ENCODE peak calls at places on chromosomes 13 and 19, in seven cellular contexts. K is prostate gland, R is GM23338, Y is lung, W is LNCaP clone FGC, J is astrocyte, F is astrocyte of the cerebellum. O is an unnamed sample.

GRCh38 chr13:92896842-92897241 is 329.8 kb upstream of the GPC6 start:
- DNase-seq in K (no peak), R (peak), Y (no peak), W (peak), J (peak), F (peak), O (peak)

GRCh38 chr13:74087304-74087703 is 46.9 kb downstream of the KLF12 start:
- DNase-seq in K (no peak), R (no peak), Y (no peak), W (no peak), J (no peak), F (no peak), O (no peak)

GRCh38 chr13:29594310-29594709 is 1.2 kb downstream of the SLC7A1 start:
- DNase-seq in K (peak), R (peak), Y (no peak), W (peak), J (peak), F (no peak), O (peak)

GRCh38 chr19:19223060-19223459 is 11.3 kb downstream of the NCAN start:
- DNase-seq in K (no peak), R (no peak), Y (no peak), W (no peak), J (no peak), F (no peak), O (no peak)

GRCh38 chr13:40485611-40486517 is 180.6 kb downstream of the FOXO1 start:
- DNase-seq in K (no peak), R (no peak), Y (no peak), W (no peak), J (no peak), F (no peak), O (no peak)

GRCh38 chr19:17966115-17966455 is 822 bp upstream of the KCNN1 start:
- DNase-seq in K (no peak), R (no peak), Y (no peak), W (no peak), J (no peak), F (no peak), O (no peak)

GRCh38 chr13:104837756-104838155 is 1697.7 kb downstream of the EFNB2 start:
- DNase-seq in K (no peak), R (no peak), Y (no peak), W (no peak), J (no peak), F (no peak), O (no peak)

GRCh38 chr13:28658539-28658795 is 463 bp upstream of the POMP start:
- DNase-seq in K (no peak), R (no peak), Y (no peak), W (no peak), J (no peak), F (no peak), O (no peak)

GRCh38 chr13:30708541-30708940 is 26.8 kb upstream of the ALOX5AP start:
- DNase-seq in K (no peak), R (no peak), Y (no peak), W (no peak), J (peak), F (no peak), O (peak)

GRCh38 chr13:39317284-39317683 is 279.0 kb downstream of the NHLRC3 start:
- DNase-seq in K (no peak), R (no peak), Y (no peak), W (no peak), J (peak), F (peak), O (peak)

GRCh38 chr13:111042661-111043226 is 72.4 kb upstream of the ARHGEF7 start:
- DNase-seq in K (no peak), R (no peak), Y (peak), W (no peak), J (no peak), F (no peak), O (no peak)

GRCh38 chr19:18021121-18021755 is 13.3 kb downstream of the ARRDC2 start:
- DNase-seq in K (peak), R (no peak), Y (peak), W (no peak), J (peak), F (peak), O (peak)

GRCh38 chr13:40974460-40975407 is 44.4 kb downstream of the ELF1 start:
- DNase-seq in K (no peak), R (peak), Y (no peak), W (peak), J (peak), F (no peak), O (peak)

GRCh38 chr19:48607359-48607755 is 815 bp downstream of the SPACA4 start:
- DNase-seq in K (no peak), R (no peak), Y (no peak), W (no peak), J (no peak), F (no peak), O (no peak)

GRCh38 chr13:33191425-33192221 is 93.9 kb downstream of the STARD13 start:
- DNase-seq in K (no peak), R (no peak), Y (no peak), W (no peak), J (peak), F (peak), O (no peak)

GRCh38 chr19:13938361-13939027 is at the start of gene PODNL1:
- DNase-seq in K (no peak), R (peak), Y (peak), W (no peak), J (peak), F (peak), O (peak)

GRCh38 chr13:33260168-33261098 is 25.1 kb downstream of the STARD13 start:
- DNase-seq in K (no peak), R (no peak), Y (no peak), W (no peak), J (no peak), F (no peak), O (no peak)

GRCh38 chr19:32146664-32147063 is 198.7 kb upstream of the ZNF507 start:
- DNase-seq in K (no peak), R (no peak), Y (no peak), W (no peak), J (no peak), F (no peak), O (no peak)

GRCh38 chr13:78228940-78229339 is 310.3 kb upstream of the EDNRB start:
- DNase-seq in K (no peak), R (no peak), Y (no peak), W (no peak), J (peak), F (peak), O (no peak)

GRCh38 chr13:23212621-23213020 is 31.8 kb downstream of the SGCG start:
- DNase-seq in K (no peak), R (peak), Y (no peak), W (peak), J (peak), F (peak), O (peak)

GRCh38 chr19:37932985-37933953 is 26.3 kb downstream of the SIPA1L3 start:
- DNase-seq in K (no peak), R (no peak), Y (no peak), W (no peak), J (peak), F (no peak), O (peak)
- H3K4me3 ChIP-seq in K (peak), R (peak), Y (no peak), W (peak), J (no peak), F (no peak), O (no peak)

DNA sequence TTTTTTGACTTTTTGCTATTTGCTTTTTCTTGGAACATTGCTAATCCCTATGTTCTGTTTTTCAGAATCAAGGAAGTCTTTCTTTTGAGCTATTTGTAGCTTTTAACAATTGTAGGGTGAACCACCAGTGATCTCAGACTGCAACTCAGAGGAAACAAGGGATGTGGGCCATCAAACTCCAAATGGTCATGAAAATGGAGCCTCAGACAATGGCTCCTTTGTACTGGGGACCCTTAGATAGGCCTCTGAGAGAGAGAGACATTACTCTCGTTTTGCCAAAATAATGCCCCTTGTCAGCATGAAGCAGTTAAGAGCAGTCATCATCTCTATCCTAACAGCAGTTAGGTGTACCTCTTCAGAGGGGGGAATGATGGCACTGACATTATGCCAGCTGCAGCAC is 56.4 kb upstream of the GJB6 start:
- DNase-seq in K (no peak), R (no peak), Y (no peak), W (no peak), J (no peak), F (no peak), O (no peak)
- H3K4me3 ChIP-seq in K (no peak), R (no peak), Y (no peak), W (no peak), J (no peak), F (no peak), O (no peak)

GRCh38 chr13:107034236-107034635 is 466.3 kb upstream of the ARGLU1 start:
- DNase-seq in K (no peak), R (no peak), Y (no peak), W (no peak), J (no peak), F (no peak), O (no peak)
- H3K4me3 ChIP-seq in K (no peak), R (no peak), Y (no peak), W (no peak), J (no peak), F (no peak), O (no peak)

GRCh38 chr13:97853550-97853949 is 99.9 kb upstream of the IPO5 start:
- DNase-seq in K (no peak), R (no peak), Y (no peak), W (no peak), J (peak), F (no peak), O (peak)

GRCh38 chr13:97852181-97852874 is 101.1 kb upstream of the IPO5 start:
- DNase-seq in K (no peak), R (no peak), Y (no peak), W (no peak), J (no peak), F (no peak), O (no peak)

GRCh38 chr13:97858161-97858560 is 95.3 kb upstream of the IPO5 start:
- DNase-seq in K (no peak), R (no peak), Y (no peak), W (no peak), J (no peak), F (no peak), O (no peak)

GRCh38 chr13:97856001-97856675 is 97.3 kb upstream of the IPO5 start:
- DNase-seq in K (no peak), R (peak), Y (peak), W (no peak), J (peak), F (no peak), O (peak)

GRCh38 chr13:97855570-97855970 is 97.9 kb upstream of the IPO5 start:
- DNase-seq in K (peak), R (peak), Y (no peak), W (peak), J (peak), F (peak), O (peak)
- H3K4me3 ChIP-seq in K (no peak), R (no peak), Y (no peak), W (no peak), J (no peak), F (no peak), O (peak)

DNA sequence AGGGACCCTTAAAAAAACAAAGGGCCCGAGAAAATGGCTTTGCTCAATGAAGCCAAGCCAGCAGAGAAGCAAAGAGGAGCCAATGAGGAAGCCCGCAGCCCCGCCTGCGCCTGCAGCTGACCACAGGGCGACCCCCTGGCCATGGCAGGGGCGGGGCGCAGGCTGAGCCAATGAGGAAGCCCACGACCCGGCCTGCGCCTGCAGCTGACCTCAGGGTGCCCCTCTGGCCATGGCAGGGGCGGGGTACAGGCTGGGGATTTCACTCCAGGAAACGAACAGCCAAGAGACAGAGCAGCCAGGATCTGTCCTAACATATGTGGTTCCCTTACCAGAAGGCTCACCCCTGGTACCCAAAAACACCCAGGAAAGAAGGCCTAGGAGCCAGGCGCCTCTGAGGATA is 101.4 kb downstream of the STK24 start:
- DNase-seq in K (no peak), R (peak), Y (no peak), W (no peak), J (no peak), F (no peak), O (no peak)
- H3K4me3 ChIP-seq in K (no peak), R (no peak), Y (no peak), W (no peak), J (no peak), F (no peak), O (no peak)

GRCh38 chr19:20247016-20247683 is 80.1 kb downstream of the ZNF486 start:
- DNase-seq in K (peak), R (peak), Y (peak), W (peak), J (peak), F (no peak), O (peak)

GRCh38 chr19:20245309-20245708 is 78.3 kb downstream of the ZNF486 start:
- DNase-seq in K (no peak), R (no peak), Y (no peak), W (no peak), J (no peak), F (no peak), O (no peak)

GRCh38 chr19:20243629-20244028 is 76.6 kb downstream of the ZNF486 start:
- DNase-seq in K (no peak), R (no peak), Y (no peak), W (no peak), J (no peak), F (no peak), O (no peak)

DNA sequence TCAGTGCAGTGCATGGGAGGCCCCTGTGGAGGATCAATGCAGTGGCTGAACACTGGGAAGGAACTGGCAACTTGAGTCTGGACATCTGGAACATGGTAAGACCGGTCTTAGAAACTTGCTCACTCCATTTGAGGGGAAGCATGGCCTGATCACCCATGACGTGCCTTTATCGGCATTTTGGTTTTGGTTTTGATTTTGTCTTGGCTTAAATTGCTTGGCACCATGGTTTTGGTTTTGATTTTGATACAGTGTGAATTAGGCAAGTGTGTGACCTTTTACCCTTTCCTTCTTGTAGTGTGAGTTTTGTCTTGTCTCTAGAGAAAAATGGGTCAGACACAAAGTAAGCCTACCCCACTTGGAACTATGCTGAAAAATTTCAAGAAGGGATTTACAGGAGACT is 77.3 kb downstream of the ZNF486 start:
- DNase-seq in K (no peak), R (no peak), Y (no peak), W (no peak), J (no peak), F (no peak), O (no peak)
- H3K4me3 ChIP-seq in K (no peak), R (no peak), Y (no peak), W (no peak), J (no peak), F (no peak), O (no peak)